ENCODE peak calls at places on chromosome 3, in nine cellular contexts. One of them, this sample, is unnamed.

GRCh38 chr3:124995460-124995994 is 60.3 kb downstream of the HEG1 start:
- DNase-seq in mesendoderm: peak; percentile 60
- DNase-seq in astrocyte: no peak
- DNase-seq in transverse colon: peak; percentile 65
- DNase-seq in keratinocyte: no peak
- DNase-seq in body of pancreas: peak; percentile 59
- DNase-seq in brain microvascular endothelial cell: no peak
- DNase-seq in tibial artery: peak; percentile 72
- DNase-seq in ovary: peak; percentile 62
- DNase-seq in this sample: no peak

GRCh38 chr3:66047321-66048050 is 8.8 kb upstream of the MAGI1 start:
- DNase-seq in mesendoderm: no peak
- DNase-seq in brain microvascular endothelial cell: peak; percentile 69
- DNase-seq in ovary: peak; percentile 20
- DNase-seq in keratinocyte: no peak
- DNase-seq in astrocyte: peak; percentile 83
- DNase-seq in tibial artery: peak; percentile 83
- DNase-seq in body of pancreas: peak; percentile 45
- DNase-seq in transverse colon: no peak
- DNase-seq in this sample: no peak

GRCh38 chr3:120595788-120596115 is 384 bp upstream of the NDUFB4 start:
- DNase-seq in keratinocyte: no peak
- DNase-seq in transverse colon: no peak
- DNase-seq in astrocyte: no peak
- DNase-seq in ovary: no peak
- DNase-seq in body of pancreas: no peak
- DNase-seq in brain microvascular endothelial cell: no peak
- DNase-seq in tibial artery: no peak
- DNase-seq in mesendoderm: no peak
- DNase-seq in this sample: no peak

GRCh38 chr3:169161011-169161410 is 502.5 kb downstream of the MECOM start:
- DNase-seq in keratinocyte: no peak
- DNase-seq in brain microvascular endothelial cell: no peak
- DNase-seq in astrocyte: no peak
- DNase-seq in body of pancreas: no peak
- DNase-seq in mesendoderm: no peak
- DNase-seq in tibial artery: no peak
- DNase-seq in ovary: no peak
- DNase-seq in transverse colon: no peak
- DNase-seq in this sample: no peak

GRCh38 chr3:134038071-134038491 is 8.4 kb upstream of the SLCO2A1 start:
- DNase-seq in ovary: no peak
- DNase-seq in keratinocyte: no peak
- DNase-seq in body of pancreas: no peak
- DNase-seq in astrocyte: no peak
- DNase-seq in brain microvascular endothelial cell: no peak
- DNase-seq in mesendoderm: no peak
- DNase-seq in tibial artery: no peak
- DNase-seq in transverse colon: no peak
- DNase-seq in this sample: no peak

GRCh38 chr3:124928333-124929202 is 6.0 kb downstream of the MUC13 start:
- DNase-seq in transverse colon: peak; percentile 74
- DNase-seq in mesendoderm: peak; percentile 61
- DNase-seq in ovary: peak; percentile 44
- DNase-seq in tibial artery: peak; percentile 70
- DNase-seq in body of pancreas: peak; percentile 79
- DNase-seq in keratinocyte: no peak
- DNase-seq in brain microvascular endothelial cell: peak; percentile 72
- DNase-seq in astrocyte: peak; percentile 44
- DNase-seq in this sample: no peak

GRCh38 chr3:141812091-141812490 is 48.9 kb downstream of the GRK7 start:
- DNase-seq in mesendoderm: no peak
- DNase-seq in tibial artery: no peak
- DNase-seq in keratinocyte: no peak
- DNase-seq in brain microvascular endothelial cell: no peak
- DNase-seq in astrocyte: peak; percentile 75
- DNase-seq in body of pancreas: no peak
- DNase-seq in ovary: no peak
- DNase-seq in transverse colon: no peak
- DNase-seq in this sample: no peak

GRCh38 chr3:193553606-193554005 is 1.1 kb downstream of the ATP13A4 start:
- DNase-seq in keratinocyte: no peak
- DNase-seq in transverse colon: no peak
- DNase-seq in tibial artery: no peak
- DNase-seq in mesendoderm: no peak
- DNase-seq in brain microvascular endothelial cell: no peak
- DNase-seq in body of pancreas: no peak
- DNase-seq in astrocyte: no peak
- DNase-seq in ovary: no peak
- DNase-seq in this sample: no peak

DNA sequence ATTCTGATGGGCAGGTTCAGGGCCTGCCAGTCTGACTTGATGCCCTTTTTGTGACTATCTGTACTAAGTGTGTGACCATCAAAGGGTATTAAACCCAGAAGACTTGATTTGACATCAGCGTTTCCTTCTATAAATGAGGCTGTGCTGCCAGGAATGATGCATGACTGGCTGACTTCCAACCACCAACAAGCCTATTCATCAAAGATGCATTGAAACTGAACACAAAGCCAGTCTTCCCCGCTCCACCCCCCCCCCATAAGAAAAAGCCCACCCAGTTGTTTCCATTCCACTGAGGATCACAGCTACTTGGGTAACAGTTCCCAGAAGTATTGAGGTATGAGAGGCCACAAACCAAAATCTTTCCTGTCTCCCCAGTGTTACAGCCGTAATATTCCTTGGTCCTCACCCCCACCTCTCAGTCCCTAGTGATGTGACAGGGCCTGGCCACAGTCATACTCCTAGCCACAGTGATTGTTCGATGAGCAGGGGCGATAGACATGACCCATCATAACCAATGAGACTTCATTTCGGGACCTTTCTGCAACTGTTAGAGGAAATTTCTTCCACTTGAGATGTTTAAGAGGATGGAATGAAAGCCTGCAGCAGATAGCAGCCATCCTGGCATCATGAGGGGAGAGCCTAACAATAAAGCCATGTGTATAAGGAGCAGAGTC is 22.6 kb downstream of the SH3BP5 start:
- DNase-seq in body of pancreas: no peak
- DNase-seq in brain microvascular endothelial cell: peak; percentile 36
- DNase-seq in astrocyte: no peak
- DNase-seq in transverse colon: no peak
- DNase-seq in mesendoderm: no peak
- DNase-seq in ovary: no peak
- DNase-seq in keratinocyte: no peak
- DNase-seq in tibial artery: peak; percentile 61
- DNase-seq in this sample: no peak
- H3K27ac ChIP-seq in body of pancreas: no peak overlapping the region
- H3K27ac ChIP-seq in brain microvascular endothelial cell: peak overlapping the region; percentile 10
- H3K27ac ChIP-seq in astrocyte: peak overlapping the region; percentile 67
- H3K27ac ChIP-seq in transverse colon: peak overlapping the region; percentile 33
- H3K27ac ChIP-seq in mesendoderm: peak overlapping the region; percentile 59
- H3K27ac ChIP-seq in ovary: peak overlapping the region; percentile 11
- H3K27ac ChIP-seq in keratinocyte: peak overlapping the region; percentile 64
- H3K27ac ChIP-seq in tibial artery: peak overlapping the region; percentile 46
- H3K27ac ChIP-seq in this sample: peak overlapping the region; percentile 51

DNA sequence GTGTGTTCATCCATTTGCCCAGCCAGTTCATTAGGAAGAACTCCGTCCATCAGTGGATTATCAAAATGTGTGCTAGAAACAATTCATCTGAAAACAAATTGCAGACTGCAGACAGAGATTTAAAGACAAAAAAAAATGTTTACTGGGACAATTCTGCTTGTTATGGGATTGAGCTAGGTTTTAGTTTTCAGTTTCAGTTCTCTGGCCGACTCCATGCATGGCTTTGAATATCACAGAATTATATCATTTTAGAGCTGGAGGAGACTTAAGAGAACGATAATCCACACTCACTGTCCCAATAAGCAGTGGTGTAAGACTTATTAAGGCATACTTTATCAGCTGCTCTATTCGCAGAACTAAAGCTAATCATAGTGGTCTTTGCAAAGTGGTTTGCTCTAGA is 51.1 kb downstream of the TFG start:
- DNase-seq in keratinocyte: no peak
- DNase-seq in mesendoderm: no peak
- DNase-seq in ovary: no peak
- DNase-seq in tibial artery: no peak
- DNase-seq in brain microvascular endothelial cell: no peak
- DNase-seq in transverse colon: no peak
- DNase-seq in astrocyte: no peak
- DNase-seq in body of pancreas: no peak
- DNase-seq in this sample: no peak
- H3K27ac ChIP-seq in keratinocyte: no peak overlapping the region
- H3K27ac ChIP-seq in mesendoderm: no peak overlapping the region
- H3K27ac ChIP-seq in ovary: no peak overlapping the region
- H3K27ac ChIP-seq in tibial artery: peak overlapping the region; percentile 27
- H3K27ac ChIP-seq in brain microvascular endothelial cell: no peak overlapping the region
- H3K27ac ChIP-seq in transverse colon: no peak overlapping the region
- H3K27ac ChIP-seq in astrocyte: no peak overlapping the region
- H3K27ac ChIP-seq in body of pancreas: no peak overlapping the region
- H3K27ac ChIP-seq in this sample: no peak overlapping the region

GRCh38 chr3:13574083-13574797 is 25.3 kb downstream of the FBLN2 start:
- DNase-seq in mesendoderm: no peak
- DNase-seq in ovary: no peak
- DNase-seq in transverse colon: no peak
- DNase-seq in astrocyte: no peak
- DNase-seq in brain microvascular endothelial cell: no peak
- DNase-seq in keratinocyte: no peak
- DNase-seq in body of pancreas: no peak
- DNase-seq in tibial artery: peak; percentile 62
- DNase-seq in this sample: no peak
- H3K27ac ChIP-seq in mesendoderm: no peak overlapping the region
- H3K27ac ChIP-seq in ovary: no peak overlapping the region
- H3K27ac ChIP-seq in transverse colon: no peak overlapping the region
- H3K27ac ChIP-seq in astrocyte: no peak overlapping the region
- H3K27ac ChIP-seq in brain microvascular endothelial cell: no peak overlapping the region
- H3K27ac ChIP-seq in keratinocyte: no peak overlapping the region
- H3K27ac ChIP-seq in body of pancreas: no peak overlapping the region
- H3K27ac ChIP-seq in tibial artery: no peak overlapping the region
- H3K27ac ChIP-seq in this sample: no peak overlapping the region

GRCh38 chr3:52983828-52984227 is 62.0 kb downstream of the SFMBT1 start:
- DNase-seq in astrocyte: no peak
- DNase-seq in keratinocyte: no peak
- DNase-seq in transverse colon: no peak
- DNase-seq in mesendoderm: no peak
- DNase-seq in brain microvascular endothelial cell: no peak
- DNase-seq in body of pancreas: no peak
- DNase-seq in tibial artery: no peak
- DNase-seq in ovary: no peak
- DNase-seq in this sample: no peak
- H3K27ac ChIP-seq in astrocyte: no peak overlapping the region
- H3K27ac ChIP-seq in keratinocyte: no peak overlapping the region
- H3K27ac ChIP-seq in transverse colon: peak overlapping the region; percentile 48
- H3K27ac ChIP-seq in mesendoderm: no peak overlapping the region
- H3K27ac ChIP-seq in brain microvascular endothelial cell: no peak overlapping the region
- H3K27ac ChIP-seq in body of pancreas: peak overlapping the region; percentile 0
- H3K27ac ChIP-seq in tibial artery: no peak overlapping the region
- H3K27ac ChIP-seq in ovary: no peak overlapping the region
- H3K27ac ChIP-seq in this sample: no peak overlapping the region

GRCh38 chr3:55873523-55874254 is 386.6 kb upstream of the WNT5A start:
- DNase-seq in mesendoderm: no peak
- DNase-seq in keratinocyte: no peak
- DNase-seq in ovary: no peak
- DNase-seq in tibial artery: no peak
- DNase-seq in brain microvascular endothelial cell: peak; percentile 54
- DNase-seq in transverse colon: no peak
- DNase-seq in body of pancreas: no peak
- DNase-seq in astrocyte: peak; percentile 27
- DNase-seq in this sample: peak; percentile 41
- H3K27ac ChIP-seq in mesendoderm: no peak overlapping the region
- H3K27ac ChIP-seq in keratinocyte: no peak overlapping the region
- H3K27ac ChIP-seq in ovary: no peak overlapping the region
- H3K27ac ChIP-seq in tibial artery: no peak overlapping the region
- H3K27ac ChIP-seq in brain microvascular endothelial cell: no peak overlapping the region
- H3K27ac ChIP-seq in transverse colon: no peak overlapping the region
- H3K27ac ChIP-seq in body of pancreas: no peak overlapping the region
- H3K27ac ChIP-seq in astrocyte: no peak overlapping the region
- H3K27ac ChIP-seq in this sample: peak overlapping the region; percentile 46